ENCODE peak calls at places on chromosome 6, in seven cellular contexts. Z is CD4-positive, alpha-beta T cell; A is heart right ventricle; X is body of pancreas; V is DND-41; Y is iPS DF 6.9; S is BJ. W is an unnamed sample.

GRCh38 chr6:5278571-5279120 is 17.3 kb downstream of the FARS2 start:
- DNase-seq in Z (no peak), A (no peak), X (no peak), V (no peak), Y (no peak), S (no peak), W (no peak)

GRCh38 chr6:106411034-106411433 is 50.5 kb downstream of the CRYBG1 start:
- DNase-seq in Z (no peak), A (no peak), X (no peak), V (no peak), Y (no peak), S (no peak), W (no peak)

GRCh38 chr6:107488875-107489635 is 862 bp upstream of the SOBP start:
- DNase-seq in Z (no peak), A (peak; percentile 59), X (peak; percentile 19), V (peak; percentile 49), Y (no peak), S (no peak), W (peak; percentile 12)

GRCh38 chr6:26597389-26597766 is 625 bp downstream of the ABT1 start:
- DNase-seq in Z (no peak), A (no peak), X (no peak), V (no peak), Y (no peak), S (no peak), W (no peak)

GRCh38 chr6:82025271-82025670 is 222.3 kb downstream of the IBTK start:
- DNase-seq in Z (no peak), A (no peak), X (no peak), V (no peak), Y (no peak), S (no peak), W (no peak)

GRCh38 chr6:30896541-30896940 is 11.5 kb upstream of the GTF2H4 start:
- DNase-seq in Z (no peak), A (no peak), X (no peak), V (no peak), Y (no peak), S (no peak), W (no peak)

GRCh38 chr6:152398993-152399392 is 238.2 kb downstream of the SYNE1 start:
- DNase-seq in Z (no peak), A (no peak), X (no peak), V (no peak), Y (no peak), S (no peak), W (no peak)

GRCh38 chr6:15796130-15796766 is 133.4 kb upstream of the DTNBP1 start:
- DNase-seq in Z (no peak), A (no peak), X (no peak), V (no peak), Y (no peak), S (no peak), W (no peak)

GRCh38 chr6:56838965-56839364 is 115.9 kb upstream of the BEND6 start:
- DNase-seq in Z (no peak), A (no peak), X (no peak), V (no peak), Y (no peak), S (no peak), W (no peak)

GRCh38 chr6:16766043-16766521 is 4.8 kb upstream of the ATXN1 start:
- DNase-seq in Z (no peak), A (no peak), X (no peak), V (no peak), Y (no peak), S (peak; percentile 97), W (no peak)

GRCh38 chr6:108714774-108715414 is 133.3 kb upstream of the ARMC2 start:
- DNase-seq in Z (no peak), A (no peak), X (no peak), V (no peak), Y (no peak), S (no peak), W (no peak)

GRCh38 chr6:166957087-166957804 is 896 bp upstream of the RNASET2 start:
- DNase-seq in Z (no peak), A (peak; percentile 67), X (peak; percentile 52), V (peak; percentile 50), Y (no peak), S (no peak), W (peak; percentile 59)

GRCh38 chr6:117344444-117345291 is 79.3 kb downstream of the VGLL2 start:
- DNase-seq in Z (no peak), A (no peak), X (no peak), V (no peak), Y (no peak), S (no peak), W (no peak)

GRCh38 chr6:65505736-65506135 is 201.3 kb downstream of the EYS start:
- DNase-seq in Z (no peak), A (no peak), X (no peak), V (no peak), Y (no peak), S (no peak), W (no peak)

GRCh38 chr6:55756711-55757110 is 118.7 kb downstream of the BMP5 start:
- DNase-seq in Z (no peak), A (no peak), X (no peak), V (no peak), Y (no peak), S (no peak), W (no peak)

GRCh38 chr6:7414811-7415210 is 25.2 kb downstream of the RIOK1 start:
- DNase-seq in Z (no peak), A (no peak), X (no peak), V (no peak), Y (no peak), S (peak; percentile 29), W (no peak)

GRCh38 chr6:111687652-111688051 is 82.0 kb upstream of the TRAF3IP2 start:
- DNase-seq in Z (no peak), A (no peak), X (no peak), V (no peak), Y (no peak), S (no peak), W (no peak)

GRCh38 chr6:14743465-14744211 is 502.2 kb upstream of the JARID2 start:
- DNase-seq in Z (peak; percentile 38), A (no peak), X (no peak), V (peak; percentile 49), Y (no peak), S (peak; percentile 99), W (peak; percentile 47)

GRCh38 chr6:41561931-41562632 is 15.9 kb downstream of the FOXP4 start:
- DNase-seq in Z (no peak), A (no peak), X (no peak), V (no peak), Y (no peak), S (no peak), W (no peak)

GRCh38 chr6:41562633-41562975 is 16.4 kb downstream of the FOXP4 start:
- DNase-seq in Z (no peak), A (no peak), X (no peak), V (no peak), Y (no peak), S (no peak), W (no peak)

GRCh38 chr6:41560440-41561192 is 14.4 kb downstream of the FOXP4 start:
- DNase-seq in Z (peak; percentile 63), A (peak; percentile 75), X (peak; percentile 82), V (peak; percentile 95), Y (no peak), S (no peak), W (peak; percentile 83)

GRCh38 chr6:41559655-41560439 is 13.7 kb downstream of the FOXP4 start:
- DNase-seq in Z (no peak), A (no peak), X (no peak), V (no peak), Y (no peak), S (no peak), W (no peak)

GRCh38 chr6:41561386-41561785 is 15.2 kb downstream of the FOXP4 start:
- DNase-seq in Z (no peak), A (no peak), X (peak; percentile 86), V (peak; percentile 36), Y (no peak), S (no peak), W (no peak)
- H3K27me3 ChIP-seq in Z (no peaks in the 10 kb centered on the region), A (no peaks in the 10 kb centered on the region), X (no peaks in the 10 kb centered on the region), V (no peaks in the 10 kb centered on the region), Y (peaks cover 2% of the 10 kb centered on the region), S (no peaks in the 10 kb centered on the region), W (no peaks in the 10 kb centered on the region)

GRCh38 chr6:11096109-11096508 is 2.5 kb downstream of the SMIM13 start:
- DNase-seq in Z (no peak), A (no peak), X (peak; percentile 16), V (peak; percentile 35), Y (no peak), S (no peak), W (no peak)
- H3K27me3 ChIP-seq in Z (no peaks in the 10 kb centered on the region), A (no peaks in the 10 kb centered on the region), X (no peaks in the 10 kb centered on the region), V (no peaks in the 10 kb centered on the region), Y (no peaks in the 10 kb centered on the region), S (no peaks in the 10 kb centered on the region), W (no peaks in the 10 kb centered on the region)

GRCh38 chr6:41371461-41371991 is 36.1 kb downstream of the NCR2 start:
- DNase-seq in Z (no peak), A (peak; percentile 55), X (peak; percentile 46), V (no peak), Y (no peak), S (no peak), W (no peak)

GRCh38 chr6:41367700-41368099 is 32.3 kb downstream of the NCR2 start:
- DNase-seq in Z (no peak), A (peak; percentile 25), X (no peak), V (peak; percentile 59), Y (no peak), S (no peak), W (no peak)

GRCh38 chr6:41366150-41366549 is 30.7 kb downstream of the NCR2 start:
- DNase-seq in Z (no peak), A (no peak), X (no peak), V (no peak), Y (no peak), S (no peak), W (no peak)

GRCh38 chr6:41370488-41371111 is 35.2 kb downstream of the NCR2 start:
- DNase-seq in Z (no peak), A (no peak), X (no peak), V (no peak), Y (no peak), S (no peak), W (no peak)

GRCh38 chr6:41367061-41367460 is 31.7 kb downstream of the NCR2 start:
- DNase-seq in Z (no peak), A (no peak), X (no peak), V (no peak), Y (no peak), S (no peak), W (no peak)
- H3K27me3 ChIP-seq in Z (peaks cover 56% of the 10 kb centered on the region), A (peaks cover 78% of the 10 kb centered on the region), X (no peaks in the 10 kb centered on the region), V (no peaks in the 10 kb centered on the region), Y (peaks cover 29% of the 10 kb centered on the region), S (peaks cover 2% of the 10 kb centered on the region), W (peaks cover 23% of the 10 kb centered on the region)

GRCh38 chr6:169826697-169827096 is 75.3 kb downstream of the ERMARD start:
- DNase-seq in Z (no peak), A (no peak), X (no peak), V (no peak), Y (no peak), S (no peak), W (no peak)

GRCh38 chr6:169824021-169824420 is 72.6 kb downstream of the ERMARD start:
- DNase-seq in Z (no peak), A (no peak), X (no peak), V (no peak), Y (no peak), S (no peak), W (no peak)

GRCh38 chr6:169825558-169826225 is 74.3 kb downstream of the ERMARD start:
- DNase-seq in Z (no peak), A (no peak), X (no peak), V (no peak), Y (no peak), S (no peak), W (no peak)

GRCh38 chr6:169827372-169827771 is 76.0 kb downstream of the ERMARD start:
- DNase-seq in Z (no peak), A (no peak), X (no peak), V (no peak), Y (no peak), S (no peak), W (no peak)

GRCh38 chr6:169824848-169825557 is 73.6 kb downstream of the ERMARD start:
- DNase-seq in Z (no peak), A (no peak), X (no peak), V (no peak), Y (no peak), S (no peak), W (no peak)
- H3K27me3 ChIP-seq in Z (no peaks in the 10 kb centered on the region), A (peaks cover 12% of the 10 kb centered on the region), X (no peaks in the 10 kb centered on the region), V (peaks cover 9% of the 10 kb centered on the region), Y (no peaks in the 10 kb centered on the region), S (no peaks in the 10 kb centered on the region), W (no peaks in the 10 kb centered on the region)

W was measured in CD4-positive, CD25-positive, alpha-beta regulatory T cell.